ENCODE peak calls at places on chromosomes 13 and 19, in five cellular contexts. T is mucosa of descending colon, D is heart right ventricle, Q is cardiac muscle cell, P is right lobe of liver. L is an unnamed sample.

GRCh38 chr13:70817571-70817970 is 709.3 kb upstream of the KLHL1 start:
- DNase-seq in P (no peak), D (no peak), T (no peak), Q (no peak), L (no peak)

GRCh38 chr13:98585398-98585754 is 8.5 kb upstream of the STK24 start:
- DNase-seq in D (no peak), Q (no peak), T (no peak), P (no peak), L (no peak)

GRCh38 chr13:88526186-88526852 is 855.1 kb downstream of the SLITRK5 start:
- DNase-seq in Q (peak), T (no peak), D (no peak), P (no peak), L (no peak)

GRCh38 chr19:34067861-34068271 is 104.4 kb upstream of the LSM14A start:
- DNase-seq in D (no peak), T (no peak), Q (no peak), P (no peak), L (no peak)

GRCh38 chr19:48862827-48863226 is 5.6 kb downstream of the PLEKHA4 start:
- DNase-seq in Q (no peak), P (no peak), T (no peak), D (no peak), L (no peak)

GRCh38 chr13:57438072-57438471 is 193.5 kb upstream of the PCDH17 start:
- DNase-seq in D (no peak), P (no peak), Q (no peak), T (no peak), L (no peak)

GRCh38 chr19:15129856-15130580 is 22.8 kb downstream of the SYDE1 start:
- DNase-seq in P (no peak), Q (no peak), D (no peak), T (no peak), L (no peak)

GRCh38 chr13:46949211-46949610 is 52.4 kb upstream of the HTR2A start:
- DNase-seq in Q (no peak), P (no peak), D (no peak), T (no peak), L (no peak)

GRCh38 chr13:52010890-52011689 is at the start of gene ATP7B:
- DNase-seq in T (peak), P (peak), Q (peak), D (peak), L (no peak)

GRCh38 chr13:31437975-31438374 is 238.2 kb downstream of the B3GLCT start:
- DNase-seq in T (no peak), P (no peak), Q (no peak), D (no peak), L (no peak)

DNA sequence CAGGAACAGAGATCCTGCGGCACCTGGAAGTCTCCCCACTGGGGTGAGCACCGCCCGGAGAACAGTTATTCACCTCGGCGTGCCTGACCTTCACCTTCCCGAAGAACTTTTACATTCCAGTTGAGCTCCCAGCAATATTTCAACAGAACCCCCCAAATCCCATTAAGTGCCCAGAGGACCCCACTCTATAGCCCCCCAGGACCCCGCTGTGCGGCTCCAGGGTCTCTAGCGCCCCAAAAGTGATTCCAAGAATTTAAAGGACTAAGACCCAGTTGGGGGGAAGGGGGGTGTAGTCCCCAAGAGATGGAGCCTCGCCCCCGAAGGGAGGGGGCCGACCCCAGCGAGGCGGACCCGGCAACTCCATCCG is 480 bp downstream of the GPR108 start:
- DNase-seq in D (no peak), P (no peak), T (no peak), Q (no peak), L (no peak)
- TF ChIP-seq CTCF in D (no peak), P (no peak), T (no peak), Q (no peak), L (no peak)

GRCh38 chr19:56873493-56873892 is 33.0 kb upstream of the PEG3 start:
- DNase-seq in Q (no peak), D (no peak), P (no peak), T (no peak), L (no peak)
- TF ChIP-seq CTCF in Q (no peak), D (no peak), P (no peak), T (no peak), L (no peak)

DNA sequence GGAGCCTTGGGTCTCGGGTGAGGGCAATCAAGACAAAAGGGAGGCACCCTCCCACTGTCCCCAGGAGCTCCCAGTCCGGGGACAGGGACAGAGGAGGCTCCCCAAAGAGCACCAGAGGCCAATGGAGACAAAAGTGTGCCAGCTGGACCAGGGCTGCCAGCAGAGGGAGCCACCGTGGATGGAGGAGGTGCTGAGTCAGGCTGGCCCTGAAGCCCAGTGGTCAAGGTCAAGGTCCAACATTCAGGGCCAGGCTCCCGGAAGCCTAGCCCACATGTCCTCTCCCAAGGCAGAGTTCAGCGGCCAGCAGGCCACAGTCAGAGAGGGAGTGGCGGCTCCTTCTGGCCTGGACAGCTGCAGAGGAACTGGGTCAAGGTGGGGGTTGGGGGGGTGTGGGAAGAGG is 8.4 kb downstream of the COL5A3 start:
- DNase-seq in Q (no peak), D (peak), T (peak), P (peak), L (no peak)
- TF ChIP-seq CTCF in Q (peak), D (peak), T (no peak), P (peak), L (no peak)

DNA sequence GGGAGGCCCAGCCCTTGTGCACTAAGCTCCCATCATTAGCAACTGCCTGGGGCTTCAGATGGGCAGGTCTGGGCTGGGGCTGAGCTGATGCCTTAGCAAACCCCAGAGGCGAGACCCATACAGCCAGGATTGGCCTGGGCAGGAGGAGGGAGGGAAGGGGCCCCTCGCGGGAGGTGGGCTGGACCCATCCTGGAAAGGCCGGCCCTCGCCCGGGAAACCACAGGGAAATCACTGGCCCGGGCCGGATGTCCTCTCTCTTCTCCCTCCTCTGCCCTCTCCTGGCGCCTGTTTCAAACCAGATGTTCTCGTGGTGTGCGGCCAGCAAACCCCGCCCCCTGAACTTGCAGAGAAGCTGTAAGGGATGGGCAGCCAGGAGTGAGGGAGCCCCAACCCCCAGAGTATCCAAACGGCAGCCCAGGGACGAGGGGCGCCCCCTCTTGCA is 43.1 kb downstream of the TMEM255B start:
- DNase-seq in Q (peak), P (no peak), T (peak), D (peak), L (no peak)
- TF ChIP-seq CTCF in Q (peak), P (no peak), T (no peak), D (no peak), L (no peak)

GRCh38 chr13:23086951-23087350 is 93.8 kb upstream of the SGCG start:
- DNase-seq in D (no peak), Q (no peak), P (no peak), T (no peak), L (no peak)

GRCh38 chr13:23081901-23082300 is 98.9 kb upstream of the SGCG start:
- DNase-seq in P (no peak), T (no peak), D (no peak), Q (no peak), L (no peak)

DNA sequence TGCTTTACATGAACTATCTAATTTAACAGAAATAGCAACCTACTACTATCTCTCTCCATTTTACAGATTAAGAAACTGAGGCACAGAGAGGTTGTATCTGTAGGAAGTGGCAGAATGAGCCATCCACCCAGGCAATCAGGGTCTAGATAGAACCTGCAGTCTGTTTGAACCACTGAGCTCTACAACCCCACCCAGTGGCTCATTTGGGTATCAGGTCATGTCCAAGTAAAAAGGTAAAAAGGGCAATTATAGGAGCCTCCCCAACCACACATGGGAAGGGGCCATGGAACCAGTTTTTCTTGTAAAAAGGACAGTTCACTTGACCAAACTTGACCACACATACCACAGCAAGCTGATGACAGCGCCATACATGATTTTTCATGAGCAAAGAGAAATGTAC is 92.9 kb upstream of the SGCG start:
- DNase-seq in D (no peak), Q (peak), P (no peak), T (peak), L (no peak)
- TF ChIP-seq CTCF in D (no peak), Q (peak), P (peak), T (no peak), L (no peak)

GRCh38 chr13:34833562-34834182 is 108.4 kb upstream of the NBEA start:
- DNase-seq in P (no peak), Q (no peak), T (no peak), D (no peak), L (no peak)
- TF ChIP-seq CTCF in P (no peak), Q (no peak), T (no peak), D (no peak), L (no peak)